ENCODE peak calls at places on chromosomes 12 and 14, in eight cellular contexts. A is iris pigment epithelial cell; R is MM.1S; K is left cardiac atrium; G is effector memory CD8-positive, alpha-beta T cell; W is fibroblast of mammary gland; N is HCEC 1CT; F is HEK293T. U is an unnamed sample.

GRCh38 chr12:53899230-53899629 is 39.4 kb upstream of the HOXC13 start:
- DNase-seq in A (no peak), R (no peak), K (no peak), G (no peak), W (no peak), N (no peak), F (no peak), U (no peak)

GRCh38 chr12:131640436-131640969 is 70.4 kb upstream of the SFSWAP start:
- DNase-seq in A (no peak), R (no peak), K (no peak), G (no peak), W (no peak), N (no peak), F (no peak), U (no peak)

GRCh38 chr12:24861751-24862575 is 86.9 kb downstream of the BCAT1 start:
- DNase-seq in A (peak; percentile 84), R (peak; percentile 73), K (no peak), G (no peak), W (no peak), N (no peak), F (no peak), U (peak; percentile 57)

GRCh38 chr14:44886860-44887595 is 74.7 kb downstream of the KLHL28 start:
- DNase-seq in A (no peak), R (no peak), K (no peak), G (no peak), W (no peak), N (no peak), F (no peak), U (no peak)

GRCh38 chr14:75525969-75526368 is 3.7 kb downstream of the BATF start:
- DNase-seq in A (no peak), R (no peak), K (no peak), G (no peak), W (no peak), N (no peak), F (no peak), U (no peak)

GRCh38 chr12:100752841-100753240 is 41.7 kb upstream of the ANO4 start:
- DNase-seq in A (no peak), R (no peak), K (no peak), G (no peak), W (peak; percentile 68), N (no peak), F (no peak), U (peak; percentile 16)

GRCh38 chr14:93078830-93079229 is 36.9 kb downstream of the ITPK1 start:
- DNase-seq in A (peak; percentile 67), R (no peak), K (no peak), G (no peak), W (peak; percentile 84), N (no peak), F (no peak), U (no peak)

GRCh38 chr12:67452119-67452805 is 183.1 kb downstream of the CAND1 start:
- DNase-seq in A (no peak), R (peak; percentile 94), K (no peak), G (no peak), W (no peak), N (no peak), F (no peak), U (no peak)

GRCh38 chr12:66603981-66604380 is 74.9 kb downstream of the GRIP1 start:
- DNase-seq in A (no peak), R (no peak), K (no peak), G (no peak), W (no peak), N (no peak), F (no peak), U (no peak)

GRCh38 chr14:32134448-32135070 is 57.5 kb downstream of the ARHGAP5 start:
- DNase-seq in A (peak; percentile 65), R (no peak), K (no peak), G (no peak), W (peak; percentile 7), N (peak; percentile 63), F (peak; percentile 53), U (no peak)

GRCh38 chr14:34496007-34496678 is 34.1 kb upstream of the SPTSSA start:
- DNase-seq in A (no peak), R (no peak), K (peak; percentile 69), G (no peak), W (no peak), N (no peak), F (no peak), U (no peak)

GRCh38 chr12:128918910-128919309 is 65.6 kb downstream of the GLT1D1 start:
- DNase-seq in A (no peak), R (no peak), K (no peak), G (no peak), W (no peak), N (no peak), F (no peak), U (no peak)

GRCh38 chr14:68822132-68822651 is 29.3 kb upstream of the ZFP36L1 start:
- DNase-seq in A (no peak), R (no peak), K (no peak), G (no peak), W (no peak), N (no peak), F (no peak), U (no peak)

GRCh38 chr14:101101456-101102056 is 198.0 kb upstream of the RTL1 start:
- DNase-seq in A (peak; percentile 20), R (no peak), K (peak; percentile 5), G (no peak), W (no peak), N (no peak), F (peak; percentile 0), U (peak; percentile 13)

GRCh38 chr12:56359851-56360767 is at the start of gene STAT2:
- DNase-seq in A (peak; percentile 100), R (peak; percentile 99), K (peak; percentile 99), G (peak; percentile 99), W (peak; percentile 100), N (peak; percentile 100), F (peak; percentile 95), U (peak; percentile 100)

GRCh38 chr14:23569443-23570151 is 2.0 kb upstream of the AP1G2 start:
- DNase-seq in A (no peak), R (no peak), K (no peak), G (no peak), W (no peak), N (no peak), F (peak; percentile 27), U (no peak)

GRCh38 chr12:14185441-14186192 is 179.9 kb upstream of the ATF7IP start:
- DNase-seq in A (peak; percentile 50), R (peak; percentile 49), K (no peak), G (peak; percentile 20), W (peak; percentile 44), N (peak; percentile 30), F (peak; percentile 57), U (peak; percentile 51)

GRCh38 chr12:103423061-103423473 is 72.7 kb downstream of the C12orf42 start:
- DNase-seq in A (no peak), R (no peak), K (no peak), G (no peak), W (no peak), N (no peak), F (no peak), U (no peak)

GRCh38 chr12:31220633-31221565 is 105.1 kb downstream of the SINHCAF start:
- DNase-seq in A (peak; percentile 80), R (no peak), K (peak; percentile 42), G (no peak), W (peak; percentile 20), N (peak; percentile 8), F (no peak), U (peak; percentile 55)

GRCh38 chr14:78519863-78520262 is 349.7 kb downstream of the NRXN3 start:
- DNase-seq in A (peak; percentile 0), R (no peak), K (peak; percentile 27), G (no peak), W (peak; percentile 31), N (peak; percentile 20), F (peak; percentile 18), U (peak; percentile 25)

GRCh38 chr14:63713765-63714164 is 14.1 kb downstream of the SGPP1 start:
- DNase-seq in A (peak; percentile 69), R (no peak), K (no peak), G (no peak), W (peak; percentile 73), N (peak; percentile 66), F (no peak), U (peak; percentile 62)

GRCh38 chr12:49331360-49332222 is 5.4 kb downstream of the C1QL4 start:
- DNase-seq in A (peak; percentile 79), R (no peak), K (peak; percentile 66), G (no peak), W (peak; percentile 83), N (peak; percentile 54), F (peak; percentile 77), U (peak; percentile 85)

GRCh38 chr14:94897092-94897491 is 127.2 kb upstream of the GSC start:
- DNase-seq in A (peak; percentile 8), R (no peak), K (peak; percentile 40), G (no peak), W (peak; percentile 78), N (no peak), F (no peak), U (peak; percentile 16)

GRCh38 chr12:81987351-81987750 is 228.2 kb upstream of the PPFIA2 start:
- DNase-seq in A (no peak), R (no peak), K (no peak), G (no peak), W (no peak), N (no peak), F (no peak), U (no peak)